ENCODE peak calls at places on chromosomes 16 and 17, in nine cellular contexts. P is NCI-H1694 treated with DMSO at 0.1 percent for 48 hours, M is AG20443, Z is A172, F is heart left ventricle, J is K562, G is EH, Q is coronary artery, W is GM20000. H is an unnamed sample.

GRCh38 chr17:17032131-17032692 is 10.0 kb upstream of the MPRIP start:
- DNase-seq in M (peak), G (peak), W (no peak), Q (no peak), J (peak), P (no peak), Z (peak), F (peak), H (no peak)

GRCh38 chr17:73255671-73256181 is 6.0 kb downstream of the CPSF4L start:
- DNase-seq in W (peak), P (peak), J (peak), Z (peak), F (peak), M (peak), G (peak), Q (no peak), H (peak)

GRCh38 chr17:58302919-58303551 is 22.3 kb upstream of the MPO start:
- DNase-seq in M (no peak), W (no peak), F (no peak), G (no peak), P (no peak), Q (peak), J (no peak), Z (no peak), H (peak)

GRCh38 chr17:46732133-46732532 is 86.4 kb downstream of the WNT3 start:
- DNase-seq in Z (no peak), J (no peak), G (no peak), F (no peak), M (no peak), Q (no peak), W (no peak), P (no peak), H (no peak)

GRCh38 chr16:12575288-12575687 is 228.4 kb downstream of the CPPED1 start:
- DNase-seq in M (no peak), F (no peak), Z (no peak), P (no peak), Q (no peak), G (no peak), W (no peak), J (no peak), H (peak)

GRCh38 chr17:41547921-41548843 is 20.1 kb upstream of the KRT19 start:
- DNase-seq in P (peak), W (no peak), M (peak), Q (peak), G (peak), F (no peak), J (peak), Z (peak), H (no peak)

GRCh38 chr17:78915872-78916632 is 9.1 kb downstream of the TIMP2 start:
- DNase-seq in J (no peak), F (no peak), M (peak), W (no peak), Z (peak), G (peak), P (no peak), Q (no peak), H (no peak)

GRCh38 chr16:69724981-69725479 is 1.3 kb downstream of the NQO1 start:
- DNase-seq in J (peak), G (peak), M (no peak), F (no peak), Z (peak), Q (no peak), W (no peak), P (no peak), H (no peak)

GRCh38 chr16:69861276-69862030 is 89.7 kb upstream of the CLEC18A start:
- DNase-seq in J (no peak), F (no peak), Q (peak), M (peak), G (peak), P (no peak), Z (peak), W (no peak), H (no peak)

GRCh38 chr17:51611585-51611984 is 351.2 kb downstream of the UTP18 start:
- DNase-seq in W (no peak), P (no peak), M (no peak), F (no peak), J (no peak), G (no peak), Q (no peak), Z (no peak), H (no peak)

GRCh38 chr16:87618216-87618615 is 15.9 kb downstream of the JPH3 start:
- DNase-seq in J (no peak), G (no peak), Z (no peak), F (peak), Q (no peak), M (no peak), P (no peak), W (no peak), H (no peak)

GRCh38 chr16:1002399-1003161 is 21.0 kb downstream of the SOX8 start:
- DNase-seq in Z (peak), W (no peak), F (no peak), J (peak), P (no peak), M (peak), G (peak), Q (no peak), H (no peak)

GRCh38 chr17:7552621-7553051 is 3.8 kb downstream of the TNFSF12 start:
- DNase-seq in W (peak), G (no peak), Z (no peak), F (no peak), J (no peak), Q (no peak), P (no peak), M (no peak), H (no peak)

GRCh38 chr16:1706386-1707192 is 594 bp downstream of the MAPK8IP3 start:
- DNase-seq in J (peak), G (peak), M (peak), F (no peak), P (no peak), W (peak), Z (no peak), Q (no peak), H (no peak)

GRCh38 chr16:89709716-89710480 is 8.4 kb upstream of the SPATA2L start:
- DNase-seq in W (no peak), P (no peak), Q (no peak), F (no peak), Z (no peak), M (no peak), J (peak), G (no peak), H (no peak)

GRCh38 chr17:4800462-4801185 is 1.5 kb downstream of the C17orf114 start:
- DNase-seq in F (peak), P (no peak), J (no peak), G (no peak), Q (no peak), W (no peak), Z (no peak), M (no peak), H (no peak)

GRCh38 chr16:30354423-30355143 is 525 bp downstream of the CD2BP2 start:
- DNase-seq in P (no peak), Z (no peak), G (peak), F (peak), M (peak), J (peak), Q (no peak), W (no peak), H (no peak)

H was measured in mesenteric fat pad.